ENCODE peak calls at places on chromosomes 16 and 17, in eight cellular contexts. One of them, this sample, is unnamed.

GRCh38 chr16:35391328-35391727 is 1931.9 kb downstream of the TP53TG3F start:
- DNase-seq in IMR-90: peak
- DNase-seq in ovary: no peak
- DNase-seq in fibroblast of lung: peak
- DNase-seq in keratinocyte: peak
- DNase-seq in pancreas: no peak
- DNase-seq in Calu3: peak
- DNase-seq in left lung: no peak
- DNase-seq in this sample: peak

GRCh38 chr17:32813021-32813420 is 63.9 kb downstream of the MYO1D start:
- DNase-seq in keratinocyte: no peak
- DNase-seq in ovary: no peak
- DNase-seq in left lung: no peak
- DNase-seq in pancreas: no peak
- DNase-seq in fibroblast of lung: no peak
- DNase-seq in Calu3: no peak
- DNase-seq in IMR-90: no peak
- DNase-seq in this sample: no peak

GRCh38 chr17:3475812-3476686 is at the start of gene ASPA:
- DNase-seq in left lung: no peak
- DNase-seq in pancreas: no peak
- DNase-seq in Calu3: no peak
- DNase-seq in keratinocyte: peak
- DNase-seq in IMR-90: peak
- DNase-seq in ovary: no peak
- DNase-seq in fibroblast of lung: no peak
- DNase-seq in this sample: no peak

GRCh38 chr17:21090889-21091618 is 35.7 kb upstream of the DHRS7B start:
- DNase-seq in fibroblast of lung: no peak
- DNase-seq in IMR-90: peak
- DNase-seq in ovary: no peak
- DNase-seq in pancreas: no peak
- DNase-seq in keratinocyte: no peak
- DNase-seq in Calu3: no peak
- DNase-seq in left lung: no peak
- DNase-seq in this sample: no peak

GRCh38 chr17:72512649-72513556 is 392.1 kb downstream of the SOX9 start:
- DNase-seq in keratinocyte: no peak
- DNase-seq in fibroblast of lung: no peak
- DNase-seq in pancreas: no peak
- DNase-seq in IMR-90: no peak
- DNase-seq in left lung: no peak
- DNase-seq in Calu3: no peak
- DNase-seq in ovary: no peak
- DNase-seq in this sample: no peak

GRCh38 chr16:89370081-89370511 is 120.3 kb downstream of the ANKRD11 start:
- DNase-seq in IMR-90: peak
- DNase-seq in fibroblast of lung: peak
- DNase-seq in left lung: peak
- DNase-seq in keratinocyte: no peak
- DNase-seq in Calu3: no peak
- DNase-seq in ovary: no peak
- DNase-seq in pancreas: no peak
- DNase-seq in this sample: no peak

GRCh38 chr17:8187517-8188407 is 2.2 kb downstream of the BORCS6 start:
- DNase-seq in keratinocyte: peak
- DNase-seq in ovary: peak
- DNase-seq in pancreas: peak
- DNase-seq in left lung: no peak
- DNase-seq in IMR-90: peak
- DNase-seq in Calu3: peak
- DNase-seq in fibroblast of lung: peak
- DNase-seq in this sample: peak

GRCh38 chr17:1548032-1548431 is 14.6 kb downstream of the PITPNA start:
- DNase-seq in pancreas: no peak
- DNase-seq in left lung: no peak
- DNase-seq in IMR-90: no peak
- DNase-seq in fibroblast of lung: no peak
- DNase-seq in keratinocyte: no peak
- DNase-seq in ovary: no peak
- DNase-seq in Calu3: no peak
- DNase-seq in this sample: no peak

GRCh38 chr16:54080524-54081008 is 206.0 kb downstream of the IRX3 start:
- DNase-seq in pancreas: no peak
- DNase-seq in keratinocyte: peak
- DNase-seq in ovary: no peak
- DNase-seq in Calu3: no peak
- DNase-seq in left lung: no peak
- DNase-seq in IMR-90: peak
- DNase-seq in fibroblast of lung: peak
- DNase-seq in this sample: no peak

GRCh38 chr17:9401434-9401833 is 174.2 kb downstream of the STX8 start:
- DNase-seq in ovary: no peak
- DNase-seq in keratinocyte: peak
- DNase-seq in IMR-90: peak
- DNase-seq in pancreas: no peak
- DNase-seq in fibroblast of lung: peak
- DNase-seq in Calu3: no peak
- DNase-seq in left lung: no peak
- DNase-seq in this sample: no peak

GRCh38 chr17:79006001-79006400 is 3.6 kb downstream of the CANT1 start:
- DNase-seq in Calu3: no peak
- DNase-seq in pancreas: no peak
- DNase-seq in fibroblast of lung: no peak
- DNase-seq in keratinocyte: no peak
- DNase-seq in left lung: no peak
- DNase-seq in IMR-90: no peak
- DNase-seq in ovary: no peak
- DNase-seq in this sample: no peak

GRCh38 chr17:57624390-57624789 is 120.7 kb downstream of the CCDC182 start:
- DNase-seq in ovary: no peak
- DNase-seq in fibroblast of lung: no peak
- DNase-seq in pancreas: no peak
- DNase-seq in keratinocyte: no peak
- DNase-seq in left lung: no peak
- DNase-seq in Calu3: no peak
- DNase-seq in IMR-90: no peak
- DNase-seq in this sample: no peak

GRCh38 chr17:78124081-78124835 is 4.3 kb downstream of the TMC6 start:
- DNase-seq in IMR-90: no peak
- DNase-seq in ovary: no peak
- DNase-seq in pancreas: no peak
- DNase-seq in fibroblast of lung: no peak
- DNase-seq in keratinocyte: no peak
- DNase-seq in Calu3: no peak
- DNase-seq in left lung: peak
- DNase-seq in this sample: no peak

GRCh38 chr17:231966-232807 is 50.7 kb upstream of the DOC2B start:
- DNase-seq in fibroblast of lung: no peak
- DNase-seq in pancreas: peak
- DNase-seq in keratinocyte: no peak
- DNase-seq in ovary: no peak
- DNase-seq in Calu3: no peak
- DNase-seq in left lung: no peak
- DNase-seq in IMR-90: no peak
- DNase-seq in this sample: no peak

GRCh38 chr17:51257150-51258081 is 2.4 kb downstream of the MBTD1 start:
- DNase-seq in fibroblast of lung: peak
- DNase-seq in IMR-90: no peak
- DNase-seq in left lung: no peak
- DNase-seq in Calu3: no peak
- DNase-seq in pancreas: no peak
- DNase-seq in keratinocyte: no peak
- DNase-seq in ovary: no peak
- DNase-seq in this sample: no peak

GRCh38 chr17:56173958-56174357 is 20.7 kb downstream of the ANKFN1 start:
- DNase-seq in fibroblast of lung: peak
- DNase-seq in left lung: no peak
- DNase-seq in Calu3: no peak
- DNase-seq in keratinocyte: no peak
- DNase-seq in pancreas: no peak
- DNase-seq in ovary: no peak
- DNase-seq in IMR-90: no peak
- DNase-seq in this sample: no peak

GRCh38 chr17:81018044-81018802 is 16.7 kb upstream of the BAIAP2 start:
- DNase-seq in fibroblast of lung: peak
- DNase-seq in keratinocyte: no peak
- DNase-seq in Calu3: no peak
- DNase-seq in ovary: peak
- DNase-seq in pancreas: no peak
- DNase-seq in left lung: peak
- DNase-seq in IMR-90: peak
- DNase-seq in this sample: no peak

GRCh38 chr17:20612635-20613034 is 33.1 kb downstream of the CDRT15L2 start:
- DNase-seq in pancreas: no peak
- DNase-seq in IMR-90: no peak
- DNase-seq in fibroblast of lung: no peak
- DNase-seq in keratinocyte: no peak
- DNase-seq in Calu3: no peak
- DNase-seq in left lung: no peak
- DNase-seq in ovary: no peak
- DNase-seq in this sample: no peak

GRCh38 chr17:352421-353212 is at the start of gene RPH3AL:
- DNase-seq in fibroblast of lung: peak
- DNase-seq in Calu3: peak
- DNase-seq in ovary: peak
- DNase-seq in pancreas: peak
- DNase-seq in left lung: no peak
- DNase-seq in IMR-90: no peak
- DNase-seq in keratinocyte: no peak
- DNase-seq in this sample: peak

GRCh38 chr17:76207670-76208069 is 32.6 kb downstream of the RNF157 start:
- DNase-seq in pancreas: no peak
- DNase-seq in left lung: no peak
- DNase-seq in IMR-90: no peak
- DNase-seq in keratinocyte: no peak
- DNase-seq in Calu3: no peak
- DNase-seq in ovary: no peak
- DNase-seq in fibroblast of lung: no peak
- DNase-seq in this sample: no peak

GRCh38 chr17:32461498-32461852 is 17.2 kb downstream of the PSMD11 start:
- DNase-seq in left lung: no peak
- DNase-seq in ovary: no peak
- DNase-seq in Calu3: no peak
- DNase-seq in keratinocyte: no peak
- DNase-seq in pancreas: no peak
- DNase-seq in IMR-90: no peak
- DNase-seq in fibroblast of lung: no peak
- DNase-seq in this sample: no peak

GRCh38 chr17:37661372-37662014 is 18.2 kb upstream of the DDX52 start:
- DNase-seq in pancreas: no peak
- DNase-seq in IMR-90: no peak
- DNase-seq in left lung: no peak
- DNase-seq in keratinocyte: no peak
- DNase-seq in fibroblast of lung: no peak
- DNase-seq in ovary: no peak
- DNase-seq in Calu3: no peak
- DNase-seq in this sample: no peak
- TF ChIP-seq CTCF in pancreas: no peak
- TF ChIP-seq CTCF in IMR-90: no peak
- TF ChIP-seq CTCF in left lung: no peak
- TF ChIP-seq CTCF in keratinocyte: no peak
- TF ChIP-seq CTCF in fibroblast of lung: no peak
- TF ChIP-seq CTCF in ovary: no peak
- TF ChIP-seq CTCF in Calu3: peak
- TF ChIP-seq CTCF in this sample: peak

GRCh38 chr16:19916064-19916463 is 31.4 kb upstream of the GPRC5B start:
- DNase-seq in Calu3: no peak
- DNase-seq in left lung: no peak
- DNase-seq in ovary: no peak
- DNase-seq in pancreas: no peak
- DNase-seq in fibroblast of lung: no peak
- DNase-seq in IMR-90: no peak
- DNase-seq in keratinocyte: no peak
- DNase-seq in this sample: no peak
- TF ChIP-seq CTCF in Calu3: no peak
- TF ChIP-seq CTCF in left lung: no peak
- TF ChIP-seq CTCF in ovary: no peak
- TF ChIP-seq CTCF in pancreas: no peak
- TF ChIP-seq CTCF in fibroblast of lung: no peak
- TF ChIP-seq CTCF in IMR-90: no peak
- TF ChIP-seq CTCF in keratinocyte: no peak
- TF ChIP-seq CTCF in this sample: no peak

GRCh38 chr16:82016268-82016667 is 5.0 kb upstream of the SDR42E1 start:
- DNase-seq in IMR-90: peak
- DNase-seq in keratinocyte: no peak
- DNase-seq in left lung: no peak
- DNase-seq in fibroblast of lung: peak
- DNase-seq in pancreas: no peak
- DNase-seq in Calu3: peak
- DNase-seq in ovary: no peak
- DNase-seq in this sample: peak
- TF ChIP-seq CTCF in IMR-90: peak
- TF ChIP-seq CTCF in keratinocyte: peak
- TF ChIP-seq CTCF in left lung: no peak
- TF ChIP-seq CTCF in fibroblast of lung: peak
- TF ChIP-seq CTCF in pancreas: peak
- TF ChIP-seq CTCF in Calu3: peak
- TF ChIP-seq CTCF in ovary: no peak
- TF ChIP-seq CTCF in this sample: peak

DNA sequence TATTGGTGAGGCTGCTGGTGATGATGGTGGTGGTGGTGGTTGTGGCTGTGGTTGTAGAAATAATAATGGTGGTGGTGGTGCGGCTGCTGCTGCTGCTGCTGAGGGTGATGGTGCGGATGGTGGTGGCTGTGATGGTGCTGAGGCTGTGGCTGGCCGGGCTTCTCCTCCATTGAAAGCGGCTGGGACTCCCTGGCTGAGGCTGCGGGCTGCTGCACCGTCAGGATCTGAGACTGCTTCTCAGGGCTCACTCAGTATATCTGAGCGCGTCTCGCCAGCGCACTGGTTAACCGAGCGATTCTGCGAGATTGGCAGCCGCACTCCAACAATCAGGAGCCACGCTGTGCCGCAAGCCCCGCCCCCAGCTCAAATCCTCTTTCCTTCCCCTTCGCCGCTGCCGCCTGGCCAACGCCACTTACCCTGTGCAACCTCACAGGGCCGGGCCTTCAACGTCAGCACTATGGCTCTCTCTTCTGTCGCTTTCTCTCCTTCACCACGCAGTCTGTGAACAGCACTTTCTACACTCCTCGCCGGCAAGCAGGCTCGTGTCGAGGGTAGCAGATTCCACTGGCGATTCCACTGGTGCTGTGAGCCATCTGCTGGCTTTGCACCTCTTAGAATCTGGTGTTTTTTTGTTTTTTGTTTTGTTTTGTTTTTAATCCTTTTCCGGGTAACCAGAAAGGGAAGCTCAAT is at the start of gene NUFIP2:
- DNase-seq in pancreas: peak
- DNase-seq in ovary: peak
- DNase-seq in keratinocyte: peak
- DNase-seq in Calu3: peak
- DNase-seq in IMR-90: peak
- DNase-seq in fibroblast of lung: peak
- DNase-seq in left lung: peak
- DNase-seq in this sample: peak
- TF ChIP-seq CTCF in pancreas: no peak
- TF ChIP-seq CTCF in ovary: peak
- TF ChIP-seq CTCF in keratinocyte: no peak
- TF ChIP-seq CTCF in Calu3: no peak
- TF ChIP-seq CTCF in IMR-90: no peak
- TF ChIP-seq CTCF in fibroblast of lung: peak
- TF ChIP-seq CTCF in left lung: no peak
- TF ChIP-seq CTCF in this sample: no peak

GRCh38 chr17:42310281-42311156 is 22.2 kb downstream of the STAT5A start:
- DNase-seq in keratinocyte: no peak
- DNase-seq in fibroblast of lung: no peak
- DNase-seq in ovary: peak
- DNase-seq in left lung: no peak
- DNase-seq in IMR-90: no peak
- DNase-seq in pancreas: no peak
- DNase-seq in Calu3: no peak
- DNase-seq in this sample: no peak
- TF ChIP-seq CTCF in keratinocyte: no peak
- TF ChIP-seq CTCF in fibroblast of lung: peak
- TF ChIP-seq CTCF in ovary: no peak
- TF ChIP-seq CTCF in left lung: no peak
- TF ChIP-seq CTCF in IMR-90: no peak
- TF ChIP-seq CTCF in pancreas: no peak
- TF ChIP-seq CTCF in Calu3: no peak
- TF ChIP-seq CTCF in this sample: no peak

This sample was measured in HCT116.